ENCODE peak calls at places on chromosome 1, in nine cellular contexts. One of them, this sample, is unnamed.
A peak's percentile ranks its signal among the peaks of the same experiment; 100 is the strongest.

GRCh38 chr1:247204177-247204647 is 32.4 kb upstream of the ZNF124 start:
- DNase-seq in AG09309: no peak
- DNase-seq in T-helper 2 cell: no peak
- DNase-seq in astrocyte: no peak
- DNase-seq in NAMALWA: no peak
- DNase-seq in cardiac muscle cell: peak; percentile 13
- DNase-seq in amniotic epithelial cell: no peak
- DNase-seq in Peyer's patch: no peak
- DNase-seq in activated T-cell treated with anti-CD3 and anti-CD28 coated beads for 1 hour: no peak
- DNase-seq in this sample: no peak

GRCh38 chr1:66999640-67000400 is 54.1 kb downstream of the SLC35D1 start:
- DNase-seq in cardiac muscle cell: peak; percentile 29
- DNase-seq in AG09309: no peak
- DNase-seq in T-helper 2 cell: no peak
- DNase-seq in Peyer's patch: no peak
- DNase-seq in activated T-cell treated with anti-CD3 and anti-CD28 coated beads for 1 hour: no peak
- DNase-seq in NAMALWA: no peak
- DNase-seq in amniotic epithelial cell: peak; percentile 59
- DNase-seq in astrocyte: no peak
- DNase-seq in this sample: no peak

GRCh38 chr1:7010534-7011200 is 225.4 kb downstream of the CAMTA1 start:
- DNase-seq in T-helper 2 cell: no peak
- DNase-seq in NAMALWA: no peak
- DNase-seq in Peyer's patch: no peak
- DNase-seq in cardiac muscle cell: no peak
- DNase-seq in activated T-cell treated with anti-CD3 and anti-CD28 coated beads for 1 hour: no peak
- DNase-seq in AG09309: no peak
- DNase-seq in amniotic epithelial cell: no peak
- DNase-seq in astrocyte: no peak
- DNase-seq in this sample: no peak

GRCh38 chr1:207868252-207868768 is 42.6 kb downstream of the CD34 start:
- DNase-seq in activated T-cell treated with anti-CD3 and anti-CD28 coated beads for 1 hour: no peak
- DNase-seq in T-helper 2 cell: no peak
- DNase-seq in NAMALWA: peak; percentile 24
- DNase-seq in amniotic epithelial cell: no peak
- DNase-seq in astrocyte: no peak
- DNase-seq in cardiac muscle cell: peak; percentile 44
- DNase-seq in Peyer's patch: peak; percentile 67
- DNase-seq in AG09309: no peak
- DNase-seq in this sample: peak; percentile 60

GRCh38 chr1:156550346-156550745 is 22.0 kb downstream of the IQGAP3 start:
- DNase-seq in AG09309: no peak
- DNase-seq in cardiac muscle cell: no peak
- DNase-seq in astrocyte: no peak
- DNase-seq in NAMALWA: no peak
- DNase-seq in T-helper 2 cell: no peak
- DNase-seq in Peyer's patch: no peak
- DNase-seq in activated T-cell treated with anti-CD3 and anti-CD28 coated beads for 1 hour: no peak
- DNase-seq in amniotic epithelial cell: no peak
- DNase-seq in this sample: no peak

GRCh38 chr1:154348429-154349076 is 23.2 kb downstream of the ATP8B2 start:
- DNase-seq in AG09309: no peak
- DNase-seq in cardiac muscle cell: no peak
- DNase-seq in Peyer's patch: no peak
- DNase-seq in T-helper 2 cell: no peak
- DNase-seq in activated T-cell treated with anti-CD3 and anti-CD28 coated beads for 1 hour: no peak
- DNase-seq in NAMALWA: no peak
- DNase-seq in astrocyte: no peak
- DNase-seq in amniotic epithelial cell: no peak
- DNase-seq in this sample: no peak

GRCh38 chr1:221440658-221441057 is 301.2 kb downstream of the DUSP10 start:
- DNase-seq in amniotic epithelial cell: peak; percentile 21
- DNase-seq in AG09309: no peak
- DNase-seq in T-helper 2 cell: no peak
- DNase-seq in activated T-cell treated with anti-CD3 and anti-CD28 coated beads for 1 hour: no peak
- DNase-seq in astrocyte: peak; percentile 38
- DNase-seq in cardiac muscle cell: peak; percentile 48
- DNase-seq in NAMALWA: peak; percentile 46
- DNase-seq in Peyer's patch: no peak
- DNase-seq in this sample: no peak

GRCh38 chr1:200426196-200426595 is 16.4 kb upstream of the ZNF281 start:
- DNase-seq in AG09309: no peak
- DNase-seq in activated T-cell treated with anti-CD3 and anti-CD28 coated beads for 1 hour: no peak
- DNase-seq in Peyer's patch: no peak
- DNase-seq in cardiac muscle cell: no peak
- DNase-seq in T-helper 2 cell: no peak
- DNase-seq in astrocyte: no peak
- DNase-seq in NAMALWA: no peak
- DNase-seq in amniotic epithelial cell: no peak
- DNase-seq in this sample: no peak

GRCh38 chr1:19511117-19511516 is 25.8 kb upstream of the CAPZB start:
- DNase-seq in NAMALWA: no peak
- DNase-seq in cardiac muscle cell: no peak
- DNase-seq in astrocyte: no peak
- DNase-seq in T-helper 2 cell: no peak
- DNase-seq in amniotic epithelial cell: peak; percentile 7
- DNase-seq in AG09309: no peak
- DNase-seq in Peyer's patch: no peak
- DNase-seq in activated T-cell treated with anti-CD3 and anti-CD28 coated beads for 1 hour: no peak
- DNase-seq in this sample: no peak

GRCh38 chr1:162087118-162087517 is 17.6 kb downstream of the NOS1AP start:
- DNase-seq in NAMALWA: no peak
- DNase-seq in Peyer's patch: no peak
- DNase-seq in astrocyte: peak; percentile 54
- DNase-seq in amniotic epithelial cell: peak; percentile 22
- DNase-seq in activated T-cell treated with anti-CD3 and anti-CD28 coated beads for 1 hour: no peak
- DNase-seq in AG09309: no peak
- DNase-seq in T-helper 2 cell: no peak
- DNase-seq in cardiac muscle cell: no peak
- DNase-seq in this sample: no peak

GRCh38 chr1:23613191-23614126 is 54.2 kb upstream of the ID3 start:
- DNase-seq in cardiac muscle cell: no peak
- DNase-seq in amniotic epithelial cell: no peak
- DNase-seq in T-helper 2 cell: no peak
- DNase-seq in Peyer's patch: peak; percentile 85
- DNase-seq in activated T-cell treated with anti-CD3 and anti-CD28 coated beads for 1 hour: no peak
- DNase-seq in astrocyte: no peak
- DNase-seq in AG09309: no peak
- DNase-seq in NAMALWA: peak; percentile 94
- DNase-seq in this sample: peak; percentile 49

GRCh38 chr1:235327559-235328270 is at the start of gene ARID4B:
- DNase-seq in cardiac muscle cell: no peak
- DNase-seq in T-helper 2 cell: peak; percentile 17
- DNase-seq in Peyer's patch: peak; percentile 91
- DNase-seq in NAMALWA: no peak
- DNase-seq in activated T-cell treated with anti-CD3 and anti-CD28 coated beads for 1 hour: no peak
- DNase-seq in amniotic epithelial cell: peak; percentile 31
- DNase-seq in AG09309: no peak
- DNase-seq in astrocyte: no peak
- DNase-seq in this sample: no peak

GRCh38 chr1:78843111-78843908 is 163.2 kb downstream of the ADGRL4 start:
- DNase-seq in AG09309: no peak
- DNase-seq in NAMALWA: no peak
- DNase-seq in Peyer's patch: no peak
- DNase-seq in amniotic epithelial cell: peak; percentile 34
- DNase-seq in cardiac muscle cell: peak; percentile 36
- DNase-seq in activated T-cell treated with anti-CD3 and anti-CD28 coated beads for 1 hour: no peak
- DNase-seq in T-helper 2 cell: no peak
- DNase-seq in astrocyte: peak; percentile 55
- DNase-seq in this sample: no peak

GRCh38 chr1:235423214-235423652 is 56.0 kb downstream of the TBCE start:
- DNase-seq in AG09309: no peak
- DNase-seq in amniotic epithelial cell: no peak
- DNase-seq in NAMALWA: no peak
- DNase-seq in activated T-cell treated with anti-CD3 and anti-CD28 coated beads for 1 hour: peak; percentile 4
- DNase-seq in astrocyte: no peak
- DNase-seq in T-helper 2 cell: no peak
- DNase-seq in cardiac muscle cell: no peak
- DNase-seq in Peyer's patch: peak; percentile 39
- DNase-seq in this sample: no peak

GRCh38 chr1:209238356-209238755 is 345.2 kb upstream of the CAMK1G start:
- DNase-seq in AG09309: no peak
- DNase-seq in astrocyte: no peak
- DNase-seq in amniotic epithelial cell: peak; percentile 4
- DNase-seq in cardiac muscle cell: no peak
- DNase-seq in Peyer's patch: no peak
- DNase-seq in NAMALWA: no peak
- DNase-seq in activated T-cell treated with anti-CD3 and anti-CD28 coated beads for 1 hour: no peak
- DNase-seq in T-helper 2 cell: no peak
- DNase-seq in this sample: no peak

GRCh38 chr1:34478460-34479076 is 276.3 kb upstream of the GJB5 start:
- DNase-seq in cardiac muscle cell: no peak
- DNase-seq in amniotic epithelial cell: no peak
- DNase-seq in astrocyte: no peak
- DNase-seq in T-helper 2 cell: no peak
- DNase-seq in NAMALWA: no peak
- DNase-seq in activated T-cell treated with anti-CD3 and anti-CD28 coated beads for 1 hour: no peak
- DNase-seq in AG09309: no peak
- DNase-seq in Peyer's patch: no peak
- DNase-seq in this sample: no peak

GRCh38 chr1:183243190-183244065 is 57.4 kb downstream of the LAMC2 start:
- DNase-seq in Peyer's patch: peak; percentile 70
- DNase-seq in amniotic epithelial cell: peak; percentile 65
- DNase-seq in AG09309: no peak
- DNase-seq in NAMALWA: no peak
- DNase-seq in T-helper 2 cell: no peak
- DNase-seq in astrocyte: no peak
- DNase-seq in cardiac muscle cell: peak; percentile 70
- DNase-seq in activated T-cell treated with anti-CD3 and anti-CD28 coated beads for 1 hour: no peak
- DNase-seq in this sample: peak; percentile 13

This sample was measured in transverse colon.